ENCODE peak calls at places on chromosomes 6 and 20, in eight cellular contexts. One of them, this sample, is unnamed. For H3K36me3, the result is how much of the 10 kb centered on the place peaks cover.

GRCh38 chr20:64149141-64149540 is 15.1 kb upstream of the MYT1 start:
- DNase-seq in aorta: no peak
- DNase-seq in PC-3: no peak
- DNase-seq in NT2/D1: no peak
- DNase-seq in astrocyte: no peak
- DNase-seq in thyroid gland: no peak
- DNase-seq in iPS DF 6.9: no peak
- DNase-seq in lower lobe of right lung: peak
- DNase-seq in this sample: no peak

GRCh38 chr6:139627091-139627490 is 252.6 kb upstream of the CITED2 start:
- DNase-seq in PC-3: no peak
- DNase-seq in NT2/D1: peak
- DNase-seq in lower lobe of right lung: no peak
- DNase-seq in astrocyte: no peak
- DNase-seq in iPS DF 6.9: peak
- DNase-seq in thyroid gland: no peak
- DNase-seq in aorta: no peak
- DNase-seq in this sample: no peak

GRCh38 chr20:19012671-19013070 is 199.1 kb downstream of the SCP2D1 start:
- DNase-seq in lower lobe of right lung: no peak
- DNase-seq in PC-3: no peak
- DNase-seq in iPS DF 6.9: no peak
- DNase-seq in astrocyte: no peak
- DNase-seq in aorta: no peak
- DNase-seq in NT2/D1: no peak
- DNase-seq in thyroid gland: no peak
- DNase-seq in this sample: no peak

GRCh38 chr6:25992413-25993037 is 29.9 kb downstream of the TRIM38 start:
- DNase-seq in iPS DF 6.9: peak
- DNase-seq in lower lobe of right lung: peak
- DNase-seq in aorta: peak
- DNase-seq in thyroid gland: peak
- DNase-seq in PC-3: peak
- DNase-seq in astrocyte: peak
- DNase-seq in NT2/D1: peak
- DNase-seq in this sample: peak

GRCh38 chr6:81693212-81693611 is 59.3 kb downstream of the TENT5A start:
- DNase-seq in astrocyte: no peak
- DNase-seq in NT2/D1: no peak
- DNase-seq in aorta: no peak
- DNase-seq in PC-3: no peak
- DNase-seq in thyroid gland: no peak
- DNase-seq in lower lobe of right lung: no peak
- DNase-seq in iPS DF 6.9: no peak
- DNase-seq in this sample: no peak

GRCh38 chr6:3045369-3045768 is 22.9 kb upstream of the RIPK1 start:
- DNase-seq in NT2/D1: no peak
- DNase-seq in iPS DF 6.9: no peak
- DNase-seq in thyroid gland: peak
- DNase-seq in astrocyte: no peak
- DNase-seq in PC-3: no peak
- DNase-seq in aorta: no peak
- DNase-seq in lower lobe of right lung: no peak
- DNase-seq in this sample: no peak

GRCh38 chr20:37856932-37857660 is 45.8 kb upstream of the VSTM2L start:
- DNase-seq in astrocyte: peak
- DNase-seq in aorta: no peak
- DNase-seq in PC-3: peak
- DNase-seq in iPS DF 6.9: no peak
- DNase-seq in NT2/D1: no peak
- DNase-seq in lower lobe of right lung: no peak
- DNase-seq in thyroid gland: no peak
- DNase-seq in this sample: no peak

GRCh38 chr6:109770779-109771178 is 79.7 kb downstream of the FIG4 start:
- DNase-seq in PC-3: no peak
- DNase-seq in thyroid gland: no peak
- DNase-seq in aorta: no peak
- DNase-seq in astrocyte: no peak
- DNase-seq in lower lobe of right lung: no peak
- DNase-seq in iPS DF 6.9: no peak
- DNase-seq in NT2/D1: no peak
- DNase-seq in this sample: no peak

GRCh38 chr6:155125916-155126315 is 130.8 kb downstream of the TIAM2 start:
- DNase-seq in thyroid gland: no peak
- DNase-seq in lower lobe of right lung: no peak
- DNase-seq in astrocyte: peak
- DNase-seq in aorta: no peak
- DNase-seq in iPS DF 6.9: no peak
- DNase-seq in PC-3: no peak
- DNase-seq in NT2/D1: no peak
- DNase-seq in this sample: no peak

GRCh38 chr6:170108456-170108855 is 182.4 kb downstream of the DLL1 start:
- DNase-seq in NT2/D1: no peak
- DNase-seq in astrocyte: no peak
- DNase-seq in lower lobe of right lung: no peak
- DNase-seq in iPS DF 6.9: no peak
- DNase-seq in thyroid gland: no peak
- DNase-seq in aorta: no peak
- DNase-seq in PC-3: no peak
- DNase-seq in this sample: no peak

GRCh38 chr6:18326001-18326400 is 61.1 kb upstream of the RNF144B start:
- DNase-seq in PC-3: no peak
- DNase-seq in iPS DF 6.9: no peak
- DNase-seq in aorta: no peak
- DNase-seq in thyroid gland: no peak
- DNase-seq in astrocyte: no peak
- DNase-seq in lower lobe of right lung: no peak
- DNase-seq in NT2/D1: no peak
- DNase-seq in this sample: no peak
- H3K4me3 ChIP-seq in PC-3: no peak
- H3K4me3 ChIP-seq in iPS DF 6.9: no peak
- H3K4me3 ChIP-seq in aorta: no peak
- H3K4me3 ChIP-seq in thyroid gland: no peak
- H3K4me3 ChIP-seq in astrocyte: no peak
- H3K4me3 ChIP-seq in lower lobe of right lung: no peak
- H3K4me3 ChIP-seq in NT2/D1: no peak
- H3K4me3 ChIP-seq in this sample: no peak

DNA sequence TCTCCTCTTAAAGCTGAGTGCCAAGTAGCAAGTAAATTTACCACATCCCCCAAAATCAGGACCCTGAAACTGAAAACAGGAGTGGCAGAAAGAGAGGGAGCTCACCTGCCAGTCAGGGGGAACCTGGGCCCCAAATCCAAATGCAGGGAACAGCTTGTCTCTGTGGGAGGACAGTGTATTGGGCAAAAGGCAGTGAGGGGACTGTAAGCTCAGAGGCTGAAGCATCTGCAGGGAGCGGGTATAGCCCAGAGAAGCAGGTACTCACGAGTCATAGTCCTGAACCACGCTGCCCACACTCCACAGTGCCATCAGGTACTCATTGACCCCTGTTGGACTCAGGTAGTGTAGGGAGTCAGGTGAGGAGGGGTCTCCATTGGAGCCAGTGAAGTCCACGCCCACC is 15.0 kb downstream of the SPAG4 start:
- DNase-seq in astrocyte: no peak
- DNase-seq in aorta: no peak
- DNase-seq in iPS DF 6.9: no peak
- DNase-seq in thyroid gland: no peak
- DNase-seq in NT2/D1: no peak
- DNase-seq in lower lobe of right lung: no peak
- DNase-seq in PC-3: no peak
- DNase-seq in this sample: no peak
- H3K36me3 ChIP-seq in astrocyte: under half
- H3K36me3 ChIP-seq in aorta: under half
- H3K36me3 ChIP-seq in iPS DF 6.9: under half
- H3K36me3 ChIP-seq in thyroid gland: under half
- H3K36me3 ChIP-seq in NT2/D1: half or more
- H3K36me3 ChIP-seq in lower lobe of right lung: half or more
- H3K36me3 ChIP-seq in PC-3: half or more
- H3K36me3 ChIP-seq in this sample: under half

GRCh38 chr6:131134220-131134831 is 941 bp upstream of the AKAP7 start:
- DNase-seq in astrocyte: no peak
- DNase-seq in aorta: no peak
- DNase-seq in PC-3: no peak
- DNase-seq in iPS DF 6.9: no peak
- DNase-seq in lower lobe of right lung: no peak
- DNase-seq in thyroid gland: no peak
- DNase-seq in NT2/D1: no peak
- DNase-seq in this sample: no peak
- H3K4me3 ChIP-seq in astrocyte: peak
- H3K4me3 ChIP-seq in aorta: no peak
- H3K4me3 ChIP-seq in PC-3: peak
- H3K4me3 ChIP-seq in iPS DF 6.9: no peak
- H3K4me3 ChIP-seq in lower lobe of right lung: peak
- H3K4me3 ChIP-seq in thyroid gland: no peak
- H3K4me3 ChIP-seq in NT2/D1: peak
- H3K4me3 ChIP-seq in this sample: no peak

GRCh38 chr6:117677553-117678131 is 2.4 kb downstream of the NUS1 start:
- DNase-seq in PC-3: peak
- DNase-seq in lower lobe of right lung: no peak
- DNase-seq in aorta: no peak
- DNase-seq in NT2/D1: no peak
- DNase-seq in astrocyte: peak
- DNase-seq in iPS DF 6.9: no peak
- DNase-seq in thyroid gland: no peak
- DNase-seq in this sample: no peak

GRCh38 chr6:117685359-117685758 is 10.1 kb downstream of the NUS1 start:
- DNase-seq in aorta: no peak
- DNase-seq in NT2/D1: no peak
- DNase-seq in thyroid gland: no peak
- DNase-seq in astrocyte: no peak
- DNase-seq in iPS DF 6.9: no peak
- DNase-seq in PC-3: no peak
- DNase-seq in lower lobe of right lung: no peak
- DNase-seq in this sample: no peak

GRCh38 chr6:117687006-117687405 is 11.7 kb downstream of the NUS1 start:
- DNase-seq in PC-3: no peak
- DNase-seq in NT2/D1: no peak
- DNase-seq in astrocyte: no peak
- DNase-seq in thyroid gland: no peak
- DNase-seq in iPS DF 6.9: no peak
- DNase-seq in aorta: no peak
- DNase-seq in lower lobe of right lung: no peak
- DNase-seq in this sample: no peak

GRCh38 chr6:117676577-117677218 is 1.4 kb downstream of the NUS1 start:
- DNase-seq in aorta: no peak
- DNase-seq in astrocyte: no peak
- DNase-seq in PC-3: no peak
- DNase-seq in lower lobe of right lung: no peak
- DNase-seq in iPS DF 6.9: no peak
- DNase-seq in thyroid gland: no peak
- DNase-seq in NT2/D1: no peak
- DNase-seq in this sample: no peak

GRCh38 chr6:117681321-117681720 is 6.1 kb downstream of the NUS1 start:
- DNase-seq in PC-3: no peak
- DNase-seq in thyroid gland: no peak
- DNase-seq in NT2/D1: no peak
- DNase-seq in lower lobe of right lung: no peak
- DNase-seq in iPS DF 6.9: no peak
- DNase-seq in aorta: no peak
- DNase-seq in astrocyte: no peak
- DNase-seq in this sample: no peak
- H3K36me3 ChIP-seq in PC-3: under half
- H3K36me3 ChIP-seq in thyroid gland: under half
- H3K36me3 ChIP-seq in NT2/D1: under half
- H3K36me3 ChIP-seq in lower lobe of right lung: under half
- H3K36me3 ChIP-seq in iPS DF 6.9: under half
- H3K36me3 ChIP-seq in aorta: under half
- H3K36me3 ChIP-seq in astrocyte: under half
- H3K36me3 ChIP-seq in this sample: under half

GRCh38 chr20:44609511-44610312 is 27.3 kb downstream of the PKIG start:
- DNase-seq in PC-3: peak
- DNase-seq in iPS DF 6.9: peak
- DNase-seq in NT2/D1: peak
- DNase-seq in astrocyte: peak
- DNase-seq in aorta: peak
- DNase-seq in lower lobe of right lung: peak
- DNase-seq in thyroid gland: peak
- DNase-seq in this sample: peak
- H3K4me3 ChIP-seq in PC-3: no peak
- H3K4me3 ChIP-seq in iPS DF 6.9: no peak
- H3K4me3 ChIP-seq in NT2/D1: no peak
- H3K4me3 ChIP-seq in astrocyte: no peak
- H3K4me3 ChIP-seq in aorta: no peak
- H3K4me3 ChIP-seq in lower lobe of right lung: peak
- H3K4me3 ChIP-seq in thyroid gland: no peak
- H3K4me3 ChIP-seq in this sample: no peak

GRCh38 chr6:63787021-63787420 is 151.4 kb downstream of the PHF3 start:
- DNase-seq in PC-3: no peak
- DNase-seq in aorta: no peak
- DNase-seq in thyroid gland: no peak
- DNase-seq in iPS DF 6.9: no peak
- DNase-seq in NT2/D1: no peak
- DNase-seq in astrocyte: no peak
- DNase-seq in lower lobe of right lung: no peak
- DNase-seq in this sample: no peak
- H3K36me3 ChIP-seq in PC-3: under half
- H3K36me3 ChIP-seq in aorta: under half
- H3K36me3 ChIP-seq in thyroid gland: under half
- H3K36me3 ChIP-seq in iPS DF 6.9: under half
- H3K36me3 ChIP-seq in NT2/D1: under half
- H3K36me3 ChIP-seq in astrocyte: under half
- H3K36me3 ChIP-seq in lower lobe of right lung: under half
- H3K36me3 ChIP-seq in this sample: under half